ENCODE peak calls at places on chromosomes 5 and 9, in five cellular contexts. X, J, W, O and K are unnamed samples.

GRCh38 chr5:53128481-53128880 is 18.9 kb upstream of the MOCS2 start:
- DNase-seq in X (no peak), W (no peak), O (no peak), J (no peak), K (no peak)

GRCh38 chr5:151144922-151145321 is 12.7 kb downstream of the ANXA6 start:
- DNase-seq in X (no peak), O (no peak), W (no peak), J (no peak), K (no peak)

GRCh38 chr9:129125478-129125877 is 14.3 kb downstream of the PTPA start:
- DNase-seq in O (no peak), W (no peak), X (no peak), J (peak), K (no peak)

GRCh38 chr5:139149477-139150199 is 48.5 kb downstream of the SIL1 start:
- DNase-seq in X (no peak), J (no peak), O (no peak), W (no peak), K (no peak)

GRCh38 chr9:128262687-128263086 is 13.1 kb downstream of the GOLGA2 start:
- DNase-seq in W (no peak), J (no peak), X (no peak), O (no peak), K (no peak)

GRCh38 chr5:91074615-91075014 is 308.5 kb downstream of the ARRDC3 start:
- DNase-seq in W (peak), O (no peak), X (no peak), J (peak), K (no peak)

GRCh38 chr5:75666801-75667200 is 50.4 kb downstream of the POC5 start:
- DNase-seq in W (no peak), X (no peak), J (no peak), O (no peak), K (no peak)

GRCh38 chr5:156707750-156708149 is 142.3 kb upstream of the PPP1R2B start:
- DNase-seq in X (no peak), O (no peak), J (no peak), W (no peak), K (no peak)

GRCh38 chr9:128706671-128707381 is 4.5 kb downstream of the PKN3 start:
- DNase-seq in W (no peak), J (no peak), O (no peak), X (no peak), K (no peak)

GRCh38 chr5:141192110-141192725 is at the start of gene PCDHB10:
- DNase-seq in W (peak), O (no peak), X (no peak), J (no peak), K (no peak)

GRCh38 chr9:134263575-134263974 is 62.7 kb upstream of the RXRA start:
- DNase-seq in W (no peak), X (no peak), O (no peak), J (no peak), K (no peak)

GRCh38 chr9:96133296-96134010 is 168.5 kb downstream of the HSD17B3 start:
- DNase-seq in W (no peak), O (no peak), X (no peak), J (no peak), K (no peak)

GRCh38 chr5:83487155-83487554 is 15.6 kb downstream of the VCAN start:
- DNase-seq in W (no peak), J (no peak), O (no peak), X (no peak), K (no peak)

GRCh38 chr5:150485770-150486401 is 22.0 kb upstream of the NDST1 start:
- DNase-seq in W (peak), X (no peak), J (no peak), O (peak), K (peak)

GRCh38 chr9:36398745-36399144 is 1.3 kb downstream of the RNF38 start:
- DNase-seq in X (no peak), O (no peak), W (no peak), J (no peak), K (no peak)